ENCODE peak calls at places on chromosomes 7 and 10, in six cellular contexts. K is ovary, V is heart left ventricle, Y is right lobe of liver, T is adrenal gland, U is K562. W is an unnamed sample.

GRCh38 chr7:138934861-138935260 is 46.3 kb downstream of the KIAA1549 start:
- DNase-seq in T (no peak), V (no peak), K (no peak), Y (no peak), U (no peak), W (peak; percentile 17)

GRCh38 chr10:71804067-71804466 is 30.7 kb upstream of the VSIR start:
- DNase-seq in Y (no peak), V (no peak), U (no peak), K (no peak), T (no peak), W (peak; percentile 32)

GRCh38 chr10:13400196-13400965 is 52.3 kb upstream of the SEPHS1 start:
- DNase-seq in T (no peak), U (no peak), Y (no peak), K (no peak), V (no peak), W (peak; percentile 9)

GRCh38 chr10:49153971-49154370 is 20.1 kb upstream of the FAM170B start:
- DNase-seq in Y (no peak), T (no peak), U (no peak), K (no peak), V (no peak), W (no peak)

GRCh38 chr7:43869898-43870240 is 552 bp upstream of the MRPS24 start:
- DNase-seq in K (peak; percentile 36), Y (no peak), V (peak; percentile 42), T (peak; percentile 74), U (peak; percentile 27), W (peak; percentile 58)

GRCh38 chr10:33804534-33804933 is 470.1 kb upstream of the NRP1 start:
- DNase-seq in K (peak; percentile 56), T (no peak), Y (no peak), V (no peak), U (no peak), W (no peak)

GRCh38 chr7:41695661-41696322 is 7.1 kb downstream of the INHBA start:
- DNase-seq in Y (no peak), K (no peak), T (peak; percentile 13), U (no peak), V (no peak), W (no peak)

GRCh38 chr10:33927347-33927746 is 592.9 kb upstream of the NRP1 start:
- DNase-seq in U (peak; percentile 8), V (peak; percentile 33), Y (no peak), T (no peak), K (no peak), W (peak; percentile 70)

GRCh38 chr7:44372560-44373417 is 47.4 kb upstream of the CAMK2B start:
- DNase-seq in Y (no peak), T (no peak), K (no peak), V (no peak), U (no peak), W (no peak)

GRCh38 chr7:80722596-80723141 is 84.2 kb downstream of the CD36 start:
- DNase-seq in Y (no peak), U (no peak), V (peak; percentile 66), K (peak; percentile 25), T (peak; percentile 17), W (peak; percentile 88)

GRCh38 chr7:157436763-157437480 is 100.1 kb downstream of the DNAJB6 start:
- DNase-seq in K (no peak), U (no peak), V (no peak), Y (no peak), T (no peak), W (peak; percentile 29)

GRCh38 chr7:19754521-19755116 is 18.8 kb downstream of the TMEM196 start:
- DNase-seq in K (no peak), Y (no peak), V (no peak), U (peak; percentile 11), T (no peak), W (no peak)

GRCh38 chr7:128030263-128030998 is 806 bp downstream of the LRRC4 start:
- DNase-seq in K (no peak), V (no peak), U (no peak), Y (no peak), T (no peak), W (no peak)

GRCh38 chr7:24283900-24284698 is at the start of gene NPY:
- DNase-seq in V (no peak), T (no peak), U (no peak), K (no peak), Y (no peak), W (no peak)

GRCh38 chr7:47503283-47503682 is 78.6 kb downstream of the TNS3 start:
- DNase-seq in Y (no peak), U (no peak), T (no peak), V (no peak), K (no peak), W (no peak)

GRCh38 chr7:42932861-42933591 is 850 bp downstream of the MRPL32 start:
- DNase-seq in T (peak; percentile 46), K (no peak), Y (no peak), V (peak; percentile 35), U (peak; percentile 36), W (no peak)

DNA sequence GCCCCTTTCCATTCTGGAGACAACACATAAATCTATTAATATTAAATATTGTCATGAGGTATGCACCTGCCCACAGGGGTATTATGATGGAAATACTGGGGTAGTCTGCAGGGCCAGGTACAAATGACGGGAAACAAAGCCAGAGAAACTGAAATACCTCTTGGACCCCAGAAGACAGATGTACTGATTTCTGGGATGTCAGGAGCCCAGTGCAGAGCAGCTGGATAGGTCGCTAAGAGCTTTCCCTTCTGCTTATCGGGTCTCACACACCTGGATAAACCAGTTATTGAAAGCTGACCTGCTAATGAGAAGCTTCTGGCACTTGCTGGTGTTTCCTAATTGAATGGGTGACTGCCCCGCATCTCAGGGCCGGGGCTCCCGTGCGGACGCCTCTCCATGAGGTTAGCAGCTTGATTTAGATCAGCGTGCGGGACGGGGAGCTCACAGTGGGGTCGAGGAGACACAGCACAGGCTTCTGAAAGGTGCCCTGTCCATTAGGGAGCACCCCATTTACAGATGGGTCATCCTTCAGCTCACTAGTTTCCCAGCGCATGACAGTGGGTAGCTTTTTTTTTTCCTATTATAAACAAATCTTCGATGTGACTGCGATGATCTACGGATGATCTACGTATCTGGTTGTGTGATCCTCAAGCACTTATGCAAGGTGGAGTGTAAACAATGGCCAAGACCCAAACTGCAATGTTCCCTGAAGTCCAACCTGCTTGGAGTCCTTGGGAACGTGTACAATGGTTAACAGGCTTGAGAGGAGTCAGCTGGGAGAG is 1.5 kb upstream of the INSIG1 start:
- DNase-seq in U (no peak), Y (peak; percentile 44), T (no peak), K (no peak), V (no peak), W (no peak)
- TF ChIP-seq POLR2A in U (no peak), Y (no peak), T (no peak), K (no peak), V (no peak), W (no peak)

DNA sequence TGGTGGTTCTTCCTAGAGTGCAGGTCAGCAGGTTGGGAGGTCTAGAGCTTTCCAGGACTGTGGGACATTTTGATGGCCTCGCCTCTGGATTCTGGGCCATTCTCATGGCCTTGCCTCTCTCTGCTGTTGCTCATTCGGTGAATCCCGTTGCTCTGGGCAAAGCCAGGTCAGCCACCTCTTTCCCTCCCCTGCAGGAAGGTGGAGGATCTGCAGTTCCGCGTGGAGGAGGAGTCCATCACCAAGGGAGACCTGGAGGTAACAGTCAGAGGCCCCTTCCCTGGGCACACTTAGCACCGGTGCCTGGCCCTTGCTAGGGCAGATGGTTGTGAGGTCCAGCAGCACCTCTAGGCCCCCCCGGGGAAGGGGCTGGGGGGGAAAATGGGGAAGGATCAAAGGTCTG is 74.9 kb downstream of the CLIP2 start:
- DNase-seq in V (no peak), Y (no peak), T (peak; percentile 32), K (no peak), U (peak; percentile 63), W (no peak)
- TF ChIP-seq CTCF in V (no peak), Y (no peak), T (peak; percentile 52), K (no peak), U (peak; percentile 46), W (no peak)

GRCh38 chr7:112939589-112940313 is 146.9 kb downstream of the GPR85 start:
- DNase-seq in T (peak; percentile 99), K (peak; percentile 99), U (peak; percentile 100), Y (peak; percentile 100), V (peak; percentile 99), W (peak; percentile 99)

GRCh38 chr7:112933598-112933997 is 143.4 kb upstream of the TMEM168 start:
- DNase-seq in U (no peak), K (no peak), V (no peak), Y (no peak), T (no peak), W (no peak)

GRCh38 chr7:112940314-112940732 is 146.3 kb downstream of the GPR85 start:
- DNase-seq in K (no peak), U (no peak), Y (no peak), T (no peak), V (no peak), W (no peak)

GRCh38 chr7:112938895-112939588 is 147.6 kb downstream of the GPR85 start:
- DNase-seq in Y (peak; percentile 48), V (peak; percentile 36), T (peak; percentile 27), U (peak; percentile 71), K (no peak), W (peak; percentile 85)

DNA sequence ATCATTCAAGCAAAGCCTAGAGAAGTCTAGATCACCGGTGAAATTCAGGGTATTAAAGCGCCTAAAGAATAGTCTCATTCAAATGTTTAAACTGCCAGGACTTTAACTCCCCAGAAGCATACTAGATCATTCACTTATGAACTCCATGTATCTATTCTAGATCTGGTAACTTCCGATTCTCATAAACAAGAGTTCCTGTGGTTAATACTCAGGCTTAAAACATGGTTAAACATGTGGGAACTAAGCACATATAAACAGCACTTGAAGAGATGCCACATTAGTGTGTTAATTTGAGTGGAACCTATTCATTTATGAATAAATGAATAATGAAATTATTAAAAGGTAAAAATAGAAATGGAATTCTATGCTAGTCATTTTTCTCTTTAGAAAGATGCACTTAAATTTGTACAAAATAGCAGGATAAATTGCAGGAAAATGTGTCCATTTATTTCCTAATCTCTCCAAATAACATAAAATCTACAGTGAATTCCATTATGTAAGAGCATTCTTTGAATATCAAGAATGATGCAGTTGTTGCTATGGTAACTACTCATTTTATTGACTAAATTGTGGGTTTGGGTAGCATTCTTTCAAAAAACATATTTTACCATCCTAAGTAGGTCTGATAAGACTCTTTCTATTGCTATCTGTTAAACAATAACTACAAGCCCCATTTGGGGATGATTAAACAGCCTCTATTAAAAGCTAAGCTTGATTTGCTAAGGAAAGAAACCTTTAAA is 147.6 kb upstream of the TMEM168 start:
- DNase-seq in K (no peak), V (no peak), U (no peak), Y (no peak), T (no peak), W (no peak)
- H3K4me3 ChIP-seq in K (no peak overlapping the region), V (peak overlapping the region; percentile 81), U (no peak overlapping the region), Y (no peak overlapping the region), T (no peak overlapping the region), W (no peak overlapping the region)

DNA sequence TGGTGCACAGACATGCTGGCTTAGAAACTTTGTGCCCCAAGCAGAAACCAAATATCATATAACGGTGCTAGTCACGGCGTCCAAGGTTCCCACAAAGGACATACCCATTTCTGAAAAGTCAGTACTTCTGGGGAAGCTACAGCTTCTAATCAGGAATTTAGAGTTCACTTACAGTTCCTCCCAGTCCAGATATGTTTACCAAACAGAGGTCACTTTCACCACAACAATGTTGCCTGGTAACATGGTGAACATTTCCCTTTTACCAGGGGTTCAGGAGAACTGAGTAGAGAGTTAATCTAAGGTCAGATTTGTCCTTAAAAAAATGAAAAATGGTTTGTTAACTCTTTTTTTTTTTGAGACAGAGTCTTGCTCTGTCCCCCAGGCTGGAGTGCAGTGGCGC is 265.9 kb upstream of the MKLN1 start:
- DNase-seq in T (no peak), U (no peak), K (no peak), Y (no peak), V (no peak), W (no peak)
- TF ChIP-seq POLR2A in T (no peak), U (no peak), K (no peak), Y (no peak), V (no peak), W (no peak)

GRCh38 chr7:21300692-21301091 is 127.2 kb upstream of the SP4 start:
- DNase-seq in K (no peak), U (peak; percentile 30), Y (no peak), V (no peak), T (no peak), W (no peak)
- TF ChIP-seq CTCF in K (no peak), U (peak; percentile 31), Y (no peak), V (no peak), T (no peak), W (no peak)

W was measured in lower leg skin.